ENCODE peak calls at places on chromosomes 11 and 22, in seven cellular contexts. U is Peyer's patch, S is prostate gland, O is uterus, C is stomach, I is body of pancreas, B is right lobe of liver. A is an unnamed sample. For H3K9me3 and H3K36me3, the result is how much of the 10 kb centered on the place peaks cover.

GRCh38 chr11:14312736-14313438 is 46.1 kb downstream of the RRAS2 start:
- DNase-seq in U (no peak), S (no peak), O (no peak), C (no peak), I (no peak), B (no peak), A (no peak)

GRCh38 chr11:128522063-128522942 is 65.1 kb downstream of the ETS1 start:
- DNase-seq in U (peak), S (peak), O (peak), C (peak), I (peak), B (peak), A (peak)

GRCh38 chr11:68370211-68371111 is 58.1 kb downstream of the LRP5 start:
- DNase-seq in U (peak), S (peak), O (no peak), C (no peak), I (no peak), B (no peak), A (no peak)

GRCh38 chr11:85764796-85765195 is 46.1 kb downstream of the SYTL2 start:
- DNase-seq in U (no peak), S (no peak), O (no peak), C (no peak), I (no peak), B (no peak), A (no peak)

GRCh38 chr11:111627591-111627990 is 25.3 kb downstream of the SIK2 start:
- DNase-seq in U (no peak), S (no peak), O (no peak), C (no peak), I (no peak), B (no peak), A (no peak)

GRCh38 chr11:109862808-109863207 is 230.4 kb upstream of the ZC3H12C start:
- DNase-seq in U (no peak), S (no peak), O (no peak), C (no peak), I (no peak), B (no peak), A (no peak)

GRCh38 chr11:14764899-14765527 is 121.4 kb downstream of the PDE3B start:
- DNase-seq in U (no peak), S (no peak), O (no peak), C (no peak), I (no peak), B (no peak), A (no peak)

GRCh38 chr11:29452131-29452530 is 564.7 kb downstream of the KCNA4 start:
- DNase-seq in U (no peak), S (no peak), O (no peak), C (no peak), I (no peak), B (no peak), A (no peak)

GRCh38 chr11:105790841-105791240 is 181.0 kb downstream of the GRIA4 start:
- DNase-seq in U (no peak), S (no peak), O (no peak), C (no peak), I (no peak), B (no peak), A (no peak)

GRCh38 chr11:118276422-118276821 is 12.3 kb upstream of the MPZL2 start:
- DNase-seq in U (no peak), S (peak), O (no peak), C (no peak), I (no peak), B (no peak), A (peak)

GRCh38 chr11:95147364-95147905 is 57.8 kb downstream of the ENDOD1 start:
- DNase-seq in U (peak), S (no peak), O (peak), C (no peak), I (peak), B (no peak), A (no peak)

GRCh38 chr11:20058749-20059458 is 101.4 kb downstream of the DBX1 start:
- DNase-seq in U (no peak), S (no peak), O (no peak), C (no peak), I (no peak), B (no peak), A (no peak)

GRCh38 chr11:217704-218103 is 10.2 kb downstream of the RIC8A start:
- DNase-seq in U (peak), S (no peak), O (no peak), C (peak), I (no peak), B (no peak), A (no peak)

GRCh38 chr22:17120281-17120680 is 879 bp downstream of the TMEM121B start:
- DNase-seq in U (peak), S (peak), O (peak), C (peak), I (peak), B (peak), A (no peak)

GRCh38 chr11:78161937-78162336 is 22.5 kb upstream of the ALG8 start:
- DNase-seq in U (no peak), S (no peak), O (peak), C (no peak), I (peak), B (no peak), A (no peak)

GRCh38 chr11:43880640-43881159 is at the start of gene ALKBH3:
- DNase-seq in U (peak), S (peak), O (peak), C (peak), I (peak), B (peak), A (peak)

GRCh38 chr11:61152816-61153592 is 8.2 kb downstream of the VPS37C start:
- DNase-seq in U (no peak), S (no peak), O (no peak), C (no peak), I (no peak), B (no peak), A (no peak)

GRCh38 chr11:76073716-76074115 is 132.6 kb downstream of the WNT11 start:
- DNase-seq in U (no peak), S (no peak), O (no peak), C (no peak), I (no peak), B (no peak), A (no peak)

GRCh38 chr11:104738918-104739317 is 159.3 kb downstream of the CASP12 start:
- DNase-seq in U (no peak), S (no peak), O (no peak), C (no peak), I (no peak), B (no peak), A (no peak)

GRCh38 chr11:26766996-26767395 is 45.1 kb upstream of the SLC5A12 start:
- DNase-seq in U (no peak), S (no peak), O (no peak), C (no peak), I (no peak), B (no peak), A (no peak)

GRCh38 chr11:86219291-86220193 is 25.0 kb upstream of the EED start:
- DNase-seq in U (no peak), S (no peak), O (no peak), C (no peak), I (no peak), B (no peak), A (no peak)

GRCh38 chr22:35777335-35777975 is 59.8 kb downstream of the APOL5 start:
- DNase-seq in U (no peak), S (no peak), O (no peak), C (no peak), I (no peak), B (no peak), A (no peak)

GRCh38 chr11:76515494-76515893 is 70.7 kb downstream of the EMSY start:
- DNase-seq in U (no peak), S (no peak), O (no peak), C (no peak), I (no peak), B (no peak), A (no peak)

GRCh38 chr22:27224485-27225364 is 567.3 kb downstream of the MIAT start:
- DNase-seq in U (no peak), S (no peak), O (peak), C (no peak), I (no peak), B (no peak), A (no peak)

GRCh38 chr11:101407324-101407723 is 176.5 kb downstream of the TRPC6 start:
- DNase-seq in U (no peak), S (no peak), O (peak), C (no peak), I (no peak), B (no peak), A (no peak)

GRCh38 chr22:29811377-29811776 is 26.7 kb downstream of the ASCC2 start:
- DNase-seq in U (no peak), S (no peak), O (no peak), C (peak), I (no peak), B (peak), A (no peak)

GRCh38 chr22:26066534-26066933 is 102.7 kb upstream of the SEZ6L start:
- DNase-seq in U (no peak), S (no peak), O (no peak), C (no peak), I (no peak), B (no peak), A (no peak)

GRCh38 chr22:19046287-19046686 is 75.9 kb downstream of the DGCR2 start:
- DNase-seq in U (no peak), S (no peak), O (no peak), C (no peak), I (no peak), B (no peak), A (no peak)
- H3K9me3 ChIP-seq in U (under half), S (under half), O (under half), C (under half), I (under half), B (under half), A (under half)

GRCh38 chr11:33712436-33712835 is 11.8 kb upstream of the C11orf91 start:
- DNase-seq in U (no peak), S (no peak), O (no peak), C (no peak), I (no peak), B (no peak), A (no peak)
- H3K36me3 ChIP-seq in U (under half), S (under half), O (under half), C (half or more), I (under half), B (under half), A (half or more)

DNA sequence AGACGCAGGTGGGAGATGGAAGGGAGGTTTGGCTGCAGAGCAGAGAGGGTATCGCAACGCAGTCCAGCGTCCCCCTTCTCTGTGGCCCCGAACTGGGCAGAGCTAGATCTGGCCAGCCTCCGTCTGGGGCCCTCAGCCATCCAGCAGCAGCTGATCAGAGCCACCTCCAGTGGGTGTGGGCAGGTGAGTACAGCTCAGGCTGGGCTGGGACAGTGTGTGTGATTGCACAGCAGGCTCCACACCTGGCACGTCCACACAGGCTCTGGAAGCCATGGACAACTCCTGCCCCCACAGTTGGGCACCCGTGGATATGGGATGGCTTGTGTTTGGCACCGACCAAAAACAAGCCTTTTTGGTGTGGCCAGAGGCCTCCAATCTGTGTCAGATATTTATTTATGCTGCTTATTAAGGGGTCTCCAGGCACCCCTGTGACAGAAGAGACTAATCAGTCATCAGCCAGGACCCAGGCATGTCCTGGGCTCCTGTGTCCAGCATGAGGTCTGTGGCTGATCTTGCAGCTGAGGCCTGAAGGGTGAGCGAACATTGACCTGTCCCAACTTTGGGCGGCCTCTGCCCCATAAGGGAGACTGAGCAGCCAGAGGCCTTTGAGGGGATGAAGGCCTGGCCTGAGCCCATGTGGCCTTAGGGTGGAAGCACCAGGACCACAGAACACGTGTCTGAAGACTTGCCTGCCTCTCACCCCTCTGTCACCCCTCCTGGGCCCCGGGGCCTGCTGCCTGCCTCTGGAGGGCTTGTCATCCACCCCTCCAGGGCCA is 18.6 kb downstream of the POLR3H start:
- DNase-seq in U (no peak), S (no peak), O (no peak), C (no peak), I (no peak), B (no peak), A (no peak)
- TF ChIP-seq POLR2A in U (no peak), S (no peak), O (no peak), C (no peak), I (no peak), B (peak), A (no peak)

GRCh38 chr22:50474711-50475651 is at the start of gene SBF1:
- DNase-seq in U (peak), S (peak), O (peak), C (peak), I (peak), B (peak), A (peak)
- H3K9me3 ChIP-seq in U (under half), S (under half), O (under half), C (under half), I (under half), B (under half), A (under half)